ENCODE peak calls at places on chromosomes 3 and 15, in four cellular contexts. V, Y, K and L are unnamed samples.

GRCh38 chr3:27943106-27943505 is 221.0 kb upstream of the EOMES start:
- DNase-seq in V (no peak), K (no peak), Y (peak; percentile 16), L (no peak)

GRCh38 chr3:141049681-141050080 is 1.5 kb upstream of the SPSB4 start:
- DNase-seq in V (peak; percentile 20), K (no peak), Y (no peak), L (peak; percentile 56)

GRCh38 chr15:96362759-96363678 is 32.5 kb downstream of the NR2F2 start:
- DNase-seq in V (no peak), K (no peak), Y (no peak), L (peak; percentile 27)

GRCh38 chr15:90413411-90414379 is 25.7 kb downstream of the IQGAP1 start:
- DNase-seq in V (no peak), K (no peak), Y (no peak), L (no peak)

GRCh38 chr3:15538345-15538744 is 16.8 kb upstream of the COLQ start:
- DNase-seq in Y (no peak), K (no peak), V (no peak), L (no peak)

GRCh38 chr3:126852536-126852935 is 130.4 kb upstream of the PLXNA1 start:
- DNase-seq in Y (no peak), K (no peak), V (no peak), L (no peak)

GRCh38 chr15:63509933-63510547 is 5.6 kb downstream of the USP3 start:
- DNase-seq in V (no peak), Y (no peak), K (no peak), L (no peak)

GRCh38 chr15:80694624-80695098 is 449 bp upstream of the ABHD17C start:
- DNase-seq in V (no peak), K (no peak), Y (no peak), L (no peak)

GRCh38 chr3:177610677-177611654 is 413.7 kb upstream of the TBL1XR1 start:
- DNase-seq in Y (peak; percentile 62), V (no peak), K (no peak), L (no peak)

GRCh38 chr15:67039349-67040075 is 25.9 kb upstream of the SMAD3 start:
- DNase-seq in K (no peak), Y (no peak), V (peak; percentile 41), L (no peak)

GRCh38 chr3:94285874-94286273 is 223.0 kb downstream of the NSUN3 start:
- DNase-seq in V (no peak), K (no peak), Y (no peak), L (peak; percentile 10)

GRCh38 chr15:38266247-38266996 is 13.8 kb downstream of the SPRED1 start:
- DNase-seq in V (no peak), Y (no peak), K (no peak), L (no peak)

GRCh38 chr3:41933154-41933676 is 28.7 kb downstream of the ULK4 start:
- DNase-seq in Y (no peak), V (no peak), K (no peak), L (no peak)

GRCh38 chr3:178170698-178171535 is 365.3 kb upstream of the KCNMB2 start:
- DNase-seq in V (peak; percentile 51), Y (no peak), K (no peak), L (peak; percentile 39)

GRCh38 chr15:49313650-49314049 is 109.4 kb upstream of the FGF7 start:
- DNase-seq in K (no peak), V (no peak), Y (no peak), L (no peak)

GRCh38 chr3:170467007-170467406 is 48.3 kb downstream of the CLDN11 start:
- DNase-seq in V (no peak), K (no peak), Y (peak; percentile 39), L (no peak)

GRCh38 chr3:15685927-15686326 is 84.4 kb downstream of the BTD start:
- DNase-seq in V (no peak), Y (peak; percentile 12), K (no peak), L (peak; percentile 58)

GRCh38 chr3:535566-536416 is 339.2 kb downstream of the CHL1 start:
- DNase-seq in K (no peak), V (no peak), Y (no peak), L (peak; percentile 70)

GRCh38 chr3:159685801-159686200 is 302.8 kb upstream of the IL12A start:
- DNase-seq in V (no peak), K (no peak), Y (no peak), L (no peak)

GRCh38 chr15:53310709-53311108 is 448.8 kb downstream of the WDR72 start:
- DNase-seq in Y (no peak), V (no peak), K (no peak), L (no peak)

GRCh38 chr3:185210621-185211157 is 43.2 kb downstream of the EHHADH start:
- DNase-seq in V (no peak), Y (no peak), K (no peak), L (peak; percentile 49)

GRCh38 chr3:46213201-46213600 is 5.1 kb upstream of the CCR1 start:
- DNase-seq in K (no peak), V (no peak), Y (no peak), L (no peak)

GRCh38 chr3:100600181-100601042 is 9.0 kb upstream of the ADGRG7 start:
- DNase-seq in Y (no peak), V (no peak), K (peak; percentile 43), L (no peak)

GRCh38 chr3:185659942-185660921 is 74.1 kb downstream of the SENP2 start:
- DNase-seq in K (peak; percentile 8), Y (peak; percentile 72), V (peak; percentile 82), L (peak; percentile 78)

GRCh38 chr3:176174060-176174459 is 1023.2 kb downstream of the TBL1XR1 start:
- DNase-seq in Y (no peak), V (no peak), K (no peak), L (no peak)

GRCh38 chr15:95923797-95924196 is 406.7 kb upstream of the NR2F2 start:
- DNase-seq in Y (no peak), V (no peak), K (no peak), L (no peak)

GRCh38 chr3:4718179-4718736 is 225.1 kb downstream of the ITPR1 start:
- DNase-seq in K (no peak), Y (no peak), V (no peak), L (no peak)

GRCh38 chr3:117763561-117763960 is 1054.0 kb downstream of the TUSC7 start:
- DNase-seq in Y (no peak), K (no peak), V (no peak), L (no peak)

GRCh38 chr3:149523899-149524298 is 49.4 kb downstream of the TM4SF4 start:
- DNase-seq in K (no peak), Y (no peak), V (no peak), L (no peak)
- H3K4me1 ChIP-seq in K (no peaks in the 10 kb centered on the region), Y (peaks cover 11% of the 10 kb centered on the region), V (no peaks in the 10 kb centered on the region), L (no peaks in the 10 kb centered on the region)

DNA sequence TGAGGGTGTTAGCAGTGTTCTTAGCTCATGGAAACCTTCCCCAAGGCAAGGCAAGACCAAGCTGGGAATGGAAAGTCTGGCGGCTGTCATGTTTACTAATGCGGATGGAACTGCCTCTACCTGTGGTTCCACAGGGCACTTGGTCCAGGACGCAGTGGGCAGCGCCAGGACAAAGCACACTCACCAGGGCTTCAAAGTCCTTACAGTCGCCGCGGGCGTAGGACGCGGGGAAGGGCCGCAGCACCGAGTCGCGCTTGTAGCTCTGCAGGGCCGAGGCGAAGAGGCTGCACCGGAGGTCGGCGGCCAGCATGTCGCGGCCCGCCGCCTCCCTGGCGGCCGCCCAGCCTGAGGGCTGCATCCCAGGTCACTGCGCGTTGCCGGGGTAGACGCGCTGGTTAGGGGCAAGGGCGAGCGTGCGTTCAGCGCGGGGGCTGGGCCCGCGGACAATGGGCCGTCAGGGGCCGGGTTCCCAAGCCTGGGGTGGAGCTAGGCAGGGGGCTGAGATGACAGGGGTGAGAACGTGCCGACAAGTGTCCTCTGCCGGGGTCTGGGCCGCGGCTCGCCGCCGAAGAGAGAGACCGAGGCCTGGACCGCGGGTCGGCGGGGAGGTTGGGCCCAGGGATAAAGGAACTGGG is 497 bp downstream of the PARP16 start:
- DNase-seq in V (no peak), Y (peak; percentile 34), K (no peak), L (no peak)
- TF ChIP-seq REST in V (no peak), Y (no peak), K (no peak), L (no peak)

GRCh38 chr15:78565951-78566774 is 843 bp downstream of the CHRNA5 start:
- DNase-seq in V (peak; percentile 18), Y (peak; percentile 24), K (no peak), L (peak; percentile 58)
- TF ChIP-seq TAF1 in V (no peak), Y (no peak), K (no peak), L (peak; percentile 8)

GRCh38 chr3:1962531-1963090 is 136.1 kb upstream of the CNTN4 start:
- DNase-seq in V (no peak), K (no peak), Y (no peak), L (no peak)
- H3K4me1 ChIP-seq in V (no peaks in the 10 kb centered on the region), K (no peaks in the 10 kb centered on the region), Y (no peaks in the 10 kb centered on the region), L (no peaks in the 10 kb centered on the region)

GRCh38 chr15:40003491-40003916 is 35.5 kb downstream of the SRP14 start:
- DNase-seq in Y (peak; percentile 40), V (no peak), K (no peak), L (no peak)
- TF ChIP-seq REST in Y (no peak), V (no peak), K (no peak), L (no peak)

GRCh38 chr15:70199601-70200000 is 101.9 kb upstream of the TLE3 start:
- DNase-seq in K (no peak), V (no peak), Y (no peak), L (peak; percentile 77)

GRCh38 chr15:70201376-70201775 is 103.7 kb upstream of the TLE3 start:
- DNase-seq in Y (no peak), V (no peak), K (no peak), L (no peak)

GRCh38 chr15:70199124-70199482 is 101.4 kb upstream of the TLE3 start:
- DNase-seq in V (no peak), K (no peak), Y (no peak), L (peak; percentile 55)

GRCh38 chr15:70200003-70200410 is 102.3 kb upstream of the TLE3 start:
- DNase-seq in V (peak; percentile 20), K (no peak), Y (no peak), L (no peak)

DNA sequence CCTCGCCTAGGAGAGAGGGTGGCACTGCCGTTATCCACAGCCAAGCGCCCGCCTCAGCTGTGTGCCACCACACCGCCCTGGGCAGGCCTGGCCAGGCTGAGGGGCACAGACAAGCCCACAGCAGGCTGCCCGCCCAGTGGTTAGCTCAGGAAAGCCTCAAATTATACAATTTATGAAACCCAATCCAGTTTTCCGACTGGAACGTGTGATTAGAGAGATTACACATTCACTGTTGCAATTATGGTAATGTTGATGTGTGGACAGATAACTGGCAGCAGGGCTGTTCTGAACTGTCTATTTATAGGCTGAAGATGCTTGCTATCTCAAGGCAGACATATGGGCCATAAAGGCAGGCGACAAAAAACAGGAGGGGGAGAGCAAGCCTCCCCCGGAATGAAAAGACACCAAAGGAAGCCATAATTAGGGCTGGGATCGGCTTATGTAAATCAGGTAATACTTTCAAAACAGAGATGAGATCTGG is 102.8 kb upstream of the TLE3 start:
- DNase-seq in V (no peak), K (no peak), Y (no peak), L (peak; percentile 80)
- TF ChIP-seq TAF1 in V (no peak), K (no peak), Y (no peak), L (no peak)

GRCh38 chr3:10196389-10197052 is 31.8 kb downstream of the IRAK2 start:
- DNase-seq in V (no peak), Y (no peak), K (peak; percentile 40), L (no peak)

GRCh38 chr3:10195692-10196091 is 31.0 kb downstream of the IRAK2 start:
- DNase-seq in Y (no peak), K (no peak), V (peak; percentile 43), L (no peak)

GRCh38 chr3:10193692-10194327 is 29.1 kb downstream of the IRAK2 start:
- DNase-seq in K (no peak), Y (no peak), V (no peak), L (no peak)

GRCh38 chr3:10192953-10193691 is 28.4 kb downstream of the IRAK2 start:
- DNase-seq in Y (peak; percentile 28), V (peak; percentile 53), K (peak; percentile 91), L (peak; percentile 39)

GRCh38 chr3:10194328-10195071 is 29.8 kb downstream of the IRAK2 start:
- DNase-seq in V (peak; percentile 61), Y (no peak), K (peak; percentile 74), L (no peak)
- H3K4me1 ChIP-seq in V (peaks cover 73% of the 10 kb centered on the region), Y (peaks cover 74% of the 10 kb centered on the region), K (peaks cover 80% of the 10 kb centered on the region), L (peaks cover 13% of the 10 kb centered on the region)

GRCh38 chr3:52046914-52047239 is 9.5 kb downstream of the DUSP7 start:
- DNase-seq in V (no peak), K (no peak), Y (no peak), L (no peak)
- TF ChIP-seq REST in V (no peak), K (no peak), Y (no peak), L (no peak)